ENCODE peak calls at places on chromosome 5, in eight cellular contexts. E is HCT116, L is fibroblast of lung, X is H9, W is H1, N is GM23248, F is DND-41, C is neural progenitor cell. V is an unnamed sample.

GRCh38 chr5:131610198-131611063 is 24.6 kb downstream of the RAPGEF6 start:
- DNase-seq in E (peak; percentile 26), L (peak; percentile 33), X (no peak), W (no peak), N (peak; percentile 66), F (no peak), C (no peak), V (no peak)

GRCh38 chr5:115355777-115356381 is 59.4 kb upstream of the CCDC112 start:
- DNase-seq in E (no peak), L (no peak), X (no peak), W (no peak), N (no peak), F (no peak), C (no peak), V (no peak)

GRCh38 chr5:73623929-73624404 is 2.0 kb upstream of the ARHGEF28 start:
- DNase-seq in E (no peak), L (no peak), X (no peak), W (no peak), N (no peak), F (no peak), C (no peak), V (no peak)

GRCh38 chr5:147753783-147754182 is 28.7 kb downstream of the JAKMIP2 start:
- DNase-seq in E (no peak), L (peak; percentile 66), X (no peak), W (no peak), N (no peak), F (no peak), C (no peak), V (no peak)

GRCh38 chr5:35183243-35183955 is 46.9 kb downstream of the PRLR start:
- DNase-seq in E (peak; percentile 10), L (peak; percentile 62), X (peak; percentile 74), W (peak; percentile 63), N (peak; percentile 71), F (peak; percentile 64), C (peak; percentile 64), V (peak; percentile 42)

GRCh38 chr5:172818081-172818480 is 16.0 kb upstream of the ERGIC1 start:
- DNase-seq in E (no peak), L (no peak), X (no peak), W (no peak), N (no peak), F (no peak), C (no peak), V (no peak)

GRCh38 chr5:125668904-125669303 is 754.3 kb upstream of the GRAMD2B start:
- DNase-seq in E (no peak), L (no peak), X (peak; percentile 32), W (no peak), N (no peak), F (no peak), C (peak; percentile 78), V (peak; percentile 1)

GRCh38 chr5:41369799-41370198 is 140.6 kb downstream of the PLCXD3 start:
- DNase-seq in E (no peak), L (no peak), X (no peak), W (no peak), N (no peak), F (no peak), C (no peak), V (no peak)

GRCh38 chr5:107359033-107359915 is 311.5 kb downstream of the EFNA5 start:
- DNase-seq in E (no peak), L (peak; percentile 70), X (no peak), W (no peak), N (peak; percentile 17), F (no peak), C (no peak), V (peak; percentile 29)

GRCh38 chr5:55187370-55187769 is 14.4 kb upstream of the CDC20B start:
- DNase-seq in E (peak; percentile 57), L (no peak), X (no peak), W (no peak), N (peak; percentile 10), F (no peak), C (peak; percentile 8), V (peak; percentile 13)

GRCh38 chr5:13956441-13956840 is 12.0 kb upstream of the DNAH5 start:
- DNase-seq in E (no peak), L (no peak), X (no peak), W (no peak), N (no peak), F (no peak), C (no peak), V (no peak)

GRCh38 chr5:35717718-35718117 is 100.1 kb downstream of the SPEF2 start:
- DNase-seq in E (no peak), L (no peak), X (no peak), W (peak; percentile 46), N (no peak), F (no peak), C (no peak), V (no peak)

GRCh38 chr5:16791036-16791705 is 144.9 kb downstream of the MYO10 start:
- DNase-seq in E (peak; percentile 37), L (peak; percentile 83), X (no peak), W (no peak), N (peak; percentile 70), F (peak; percentile 30), C (peak; percentile 59), V (peak; percentile 37)

DNA sequence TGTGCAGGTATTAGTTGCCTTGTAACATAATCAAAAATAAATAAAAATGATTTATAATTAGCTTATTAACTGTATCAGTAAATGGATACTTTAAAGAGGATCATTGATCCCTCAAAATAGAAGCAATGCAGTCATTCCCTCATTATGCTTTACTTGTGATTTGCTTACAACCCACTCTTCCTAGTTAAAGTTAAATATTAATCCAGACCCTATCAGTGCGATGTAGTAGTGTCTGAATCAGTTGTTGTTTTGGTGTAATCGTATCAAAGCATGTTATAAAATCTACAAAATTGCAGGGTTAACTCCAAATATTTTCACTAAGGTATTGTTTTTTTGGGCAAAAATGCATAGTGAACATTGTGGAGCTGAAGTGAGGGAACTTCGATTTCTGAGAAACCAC is 17.6 kb downstream of the TENT4A start:
- DNase-seq in E (no peak), L (no peak), X (no peak), W (no peak), N (no peak), F (no peak), C (no peak), V (no peak)
- H3K4me2 ChIP-seq in E (no peak overlapping the region), L (no peak overlapping the region), X (no peak overlapping the region), W (no peak overlapping the region), N (no peak overlapping the region), F (no peak overlapping the region), C (no peak overlapping the region), V (no peak overlapping the region)

GRCh38 chr5:60958088-60958487 is 13.1 kb downstream of the NDUFAF2 start:
- DNase-seq in E (no peak), L (no peak), X (no peak), W (no peak), N (peak; percentile 9), F (no peak), C (no peak), V (no peak)

GRCh38 chr5:60961685-60962084 is 16.7 kb downstream of the NDUFAF2 start:
- DNase-seq in E (no peak), L (peak; percentile 70), X (no peak), W (no peak), N (peak; percentile 52), F (no peak), C (no peak), V (no peak)

GRCh38 chr5:60958712-60959111 is 13.7 kb downstream of the NDUFAF2 start:
- DNase-seq in E (no peak), L (no peak), X (no peak), W (no peak), N (no peak), F (no peak), C (no peak), V (no peak)

GRCh38 chr5:60960591-60960990 is 15.6 kb downstream of the NDUFAF2 start:
- DNase-seq in E (peak; percentile 6), L (peak; percentile 57), X (no peak), W (no peak), N (peak; percentile 64), F (no peak), C (peak; percentile 34), V (peak; percentile 31)

DNA sequence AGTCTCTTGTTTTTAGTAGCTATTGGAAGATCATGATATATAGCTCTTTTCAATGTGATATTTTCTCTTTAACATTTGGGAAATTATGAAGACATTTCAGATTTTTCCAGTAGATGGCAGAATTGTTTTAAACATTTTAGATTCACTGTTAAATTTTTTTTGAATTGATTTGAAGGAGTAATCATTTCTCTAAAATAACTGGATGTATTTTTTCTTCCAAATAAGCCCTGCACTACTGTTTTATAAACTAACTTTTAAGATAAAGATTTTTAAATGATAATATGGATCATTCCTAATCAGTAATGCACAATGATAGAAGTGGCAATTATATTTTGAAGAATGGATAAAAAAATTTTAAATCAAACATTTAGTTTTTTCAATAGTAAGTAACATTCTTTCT is 14.2 kb downstream of the NDUFAF2 start:
- DNase-seq in E (peak; percentile 21), L (peak; percentile 58), X (no peak), W (no peak), N (peak; percentile 45), F (no peak), C (no peak), V (peak; percentile 16)
- H3K79me2 ChIP-seq in E (peaks cover 66% of the 10 kb centered on the region), L (peaks cover 8% of the 10 kb centered on the region), X (peaks cover 1% of the 10 kb centered on the region), W (no peaks in the 10 kb centered on the region), N (peaks cover 95% of the 10 kb centered on the region), F (no peaks in the 10 kb centered on the region), C (peaks cover 6% of the 10 kb centered on the region), V (peaks cover 21% of the 10 kb centered on the region)

GRCh38 chr5:145960848-145961600 is 24.6 kb downstream of the SH3RF2 start:
- DNase-seq in E (no peak), L (no peak), X (no peak), W (no peak), N (no peak), F (no peak), C (no peak), V (no peak)
- H2AFZ ChIP-seq in E (no peak overlapping the region), L (no peak overlapping the region), X (no peak overlapping the region), W (no peak overlapping the region), N (no peak overlapping the region), F (no peak overlapping the region), C (no peak overlapping the region), V (no peak overlapping the region)

GRCh38 chr5:67263656-67264055 is 67.1 kb upstream of the CD180 start:
- DNase-seq in E (no peak), L (no peak), X (no peak), W (no peak), N (no peak), F (no peak), C (no peak), V (no peak)

GRCh38 chr5:67267522-67268232 is 71.1 kb upstream of the CD180 start:
- DNase-seq in E (no peak), L (no peak), X (no peak), W (no peak), N (no peak), F (no peak), C (peak; percentile 24), V (no peak)

GRCh38 chr5:67266654-67267350 is 70.2 kb upstream of the CD180 start:
- DNase-seq in E (no peak), L (no peak), X (no peak), W (no peak), N (no peak), F (no peak), C (no peak), V (no peak)

GRCh38 chr5:67264056-67264455 is 67.5 kb upstream of the CD180 start:
- DNase-seq in E (no peak), L (no peak), X (no peak), W (no peak), N (no peak), F (no peak), C (no peak), V (no peak)

DNA sequence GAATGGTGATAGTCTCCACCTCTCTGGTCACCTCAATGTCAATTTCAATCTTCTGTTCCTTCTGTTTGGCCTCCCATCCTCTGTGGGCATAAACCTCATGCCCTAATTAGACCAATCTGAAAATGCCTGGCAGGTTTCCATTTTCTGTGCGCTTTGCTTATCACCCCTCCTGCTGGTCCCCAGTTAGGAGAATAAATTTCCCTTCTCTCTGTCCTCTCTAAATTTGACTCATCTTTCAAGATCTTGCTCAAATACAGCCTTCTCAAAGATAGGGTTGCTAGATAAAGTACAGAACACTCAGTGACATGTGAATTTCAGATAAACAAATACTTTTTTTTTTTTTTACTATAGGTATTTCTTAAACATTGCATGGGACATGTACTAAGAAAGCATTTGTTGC is 69.4 kb upstream of the CD180 start:
- DNase-seq in E (no peak), L (peak; percentile 56), X (no peak), W (no peak), N (no peak), F (no peak), C (no peak), V (no peak)
- H3K4me2 ChIP-seq in E (no peak overlapping the region), L (no peak overlapping the region), X (no peak overlapping the region), W (no peak overlapping the region), N (no peak overlapping the region), F (no peak overlapping the region), C (no peak overlapping the region), V (no peak overlapping the region)